ENCODE peak calls at places on chromosomes 7 and 10, in seven cellular contexts. J, R, O, Y, V, A and L are unnamed samples.

GRCh38 chr7:151888079-151888673 is 11.3 kb upstream of the PRKAG2 start:
- DNase-seq in O (peak), Y (no peak), V (no peak), A (no peak), R (no peak), J (no peak), L (peak)

GRCh38 chr10:43055991-43056567 is 20.8 kb upstream of the RET start:
- DNase-seq in R (no peak), Y (peak), J (no peak), O (peak), A (no peak), V (no peak), L (peak)

GRCh38 chr7:85688712-85689111 is 501.9 kb upstream of the SEMA3D start:
- DNase-seq in A (no peak), Y (no peak), R (no peak), O (no peak), V (no peak), J (no peak), L (no peak)

GRCh38 chr10:72333111-72334012 is 21.4 kb downstream of the DNAJB12 start:
- DNase-seq in O (no peak), J (no peak), A (no peak), Y (no peak), R (no peak), V (no peak), L (no peak)

GRCh38 chr7:116834815-116835533 is 27.4 kb upstream of the CAPZA2 start:
- DNase-seq in V (no peak), Y (peak), O (no peak), J (peak), A (no peak), R (no peak), L (no peak)

GRCh38 chr10:86960003-86960862 is 1.8 kb downstream of the SNCG start:
- DNase-seq in O (no peak), V (peak), J (no peak), R (no peak), A (peak), Y (peak), L (peak)

GRCh38 chr10:24920907-24921881 is 31.2 kb downstream of the PRTFDC1 start:
- DNase-seq in A (peak), J (peak), O (no peak), R (no peak), Y (peak), V (peak), L (peak)

GRCh38 chr10:3046941-3047621 is 20.3 kb upstream of the PFKP start:
- DNase-seq in V (no peak), O (no peak), A (no peak), J (no peak), R (no peak), Y (no peak), L (no peak)

GRCh38 chr10:103184615-103185014 is 8.5 kb downstream of the NT5C2 start:
- DNase-seq in A (no peak), J (no peak), O (no peak), V (no peak), Y (no peak), R (no peak), L (no peak)

GRCh38 chr10:110010076-110011069 is 2.6 kb downstream of the ADD3 start:
- DNase-seq in R (no peak), V (peak), J (no peak), Y (no peak), A (no peak), O (no peak), L (no peak)

GRCh38 chr7:111528331-111528730 is 34.0 kb downstream of the IMMP2L start:
- DNase-seq in Y (no peak), O (no peak), V (peak), J (no peak), R (no peak), A (no peak), L (no peak)

GRCh38 chr10:86265236-86265876 is 101.2 kb downstream of the GRID1 start:
- DNase-seq in O (peak), A (no peak), V (no peak), R (no peak), Y (no peak), J (no peak), L (no peak)

GRCh38 chr10:132192991-132193670 is 6.4 kb downstream of the DPYSL4 start:
- DNase-seq in A (peak), O (no peak), Y (no peak), R (no peak), V (no peak), J (no peak), L (no peak)

GRCh38 chr7:97973206-97973658 is 16.8 kb downstream of the OCM2 start:
- DNase-seq in Y (no peak), R (no peak), A (no peak), V (no peak), J (peak), O (no peak), L (no peak)

GRCh38 chr7:76191783-76192240 is 9.9 kb upstream of the SRRM3 start:
- DNase-seq in O (no peak), A (no peak), J (no peak), V (no peak), R (no peak), Y (no peak), L (no peak)

GRCh38 chr7:130147710-130148325 is 57.4 kb downstream of the TMEM209 start:
- DNase-seq in A (no peak), V (no peak), Y (no peak), R (no peak), O (no peak), J (no peak), L (no peak)

GRCh38 chr7:95398155-95398940 is 2.2 kb upstream of the PON3 start:
- DNase-seq in V (no peak), O (no peak), J (no peak), Y (no peak), A (no peak), R (no peak), L (no peak)

GRCh38 chr7:46776790-46777189 is 805.1 kb downstream of the TNS3 start:
- DNase-seq in Y (no peak), V (no peak), A (no peak), R (no peak), J (no peak), O (no peak), L (no peak)

GRCh38 chr10:97388152-97388551 is 13.0 kb downstream of the RRP12 start:
- DNase-seq in A (no peak), V (no peak), J (no peak), R (no peak), O (no peak), Y (no peak), L (no peak)

GRCh38 chr10:59995862-59996261 is 89.5 kb upstream of the CCDC6 start:
- DNase-seq in Y (no peak), J (no peak), V (no peak), R (no peak), O (no peak), A (no peak), L (no peak)

GRCh38 chr10:127405221-127405620 is 143.9 kb upstream of the NPS start:
- DNase-seq in A (no peak), O (no peak), V (no peak), J (no peak), R (no peak), Y (no peak), L (no peak)

GRCh38 chr7:14144538-14144937 is 155.1 kb upstream of the ETV1 start:
- DNase-seq in O (no peak), Y (no peak), J (no peak), A (no peak), R (no peak), V (no peak), L (no peak)

GRCh38 chr7:80499350-80499955 is 12.4 kb downstream of the GNAT3 start:
- DNase-seq in J (no peak), Y (no peak), R (no peak), O (peak), V (no peak), A (peak), L (peak)

GRCh38 chr10:93469454-93469853 is 12.7 kb downstream of the MYOF start:
- DNase-seq in V (no peak), O (peak), Y (no peak), A (no peak), J (no peak), R (no peak), L (no peak)

GRCh38 chr10:93465806-93466675 is 16.1 kb downstream of the MYOF start:
- DNase-seq in A (peak), Y (peak), J (peak), V (no peak), O (peak), R (peak), L (peak)

GRCh38 chr10:93464826-93465388 is 17.2 kb downstream of the MYOF start:
- DNase-seq in Y (no peak), O (no peak), J (no peak), V (no peak), A (no peak), R (no peak), L (no peak)

GRCh38 chr10:93471110-93471651 is 11.0 kb downstream of the MYOF start:
- DNase-seq in A (no peak), V (no peak), Y (no peak), J (peak), R (no peak), O (peak), L (no peak)

GRCh38 chr10:93468532-93469213 is 13.5 kb downstream of the MYOF start:
- DNase-seq in O (no peak), J (peak), V (no peak), R (no peak), A (no peak), Y (no peak), L (no peak)
- H3K27ac ChIP-seq in O (peak), J (peak), V (no peak), R (peak), A (peak), Y (peak), L (no peak)

GRCh38 chr10:5288359-5288758 is 76.4 kb upstream of the UCN3 start:
- DNase-seq in A (no peak), O (no peak), V (no peak), R (no peak), Y (no peak), J (no peak), L (no peak)

GRCh38 chr10:5292196-5292735 is 72.5 kb upstream of the UCN3 start:
- DNase-seq in Y (no peak), V (no peak), A (no peak), O (no peak), R (no peak), J (no peak), L (no peak)

GRCh38 chr10:5293691-5294550 is 70.8 kb upstream of the UCN3 start:
- DNase-seq in V (no peak), O (no peak), J (peak), R (peak), A (no peak), Y (peak), L (no peak)

GRCh38 chr10:5297466-5297865 is 67.3 kb upstream of the UCN3 start:
- DNase-seq in V (no peak), R (no peak), A (peak), O (peak), Y (no peak), J (no peak), L (no peak)

DNA sequence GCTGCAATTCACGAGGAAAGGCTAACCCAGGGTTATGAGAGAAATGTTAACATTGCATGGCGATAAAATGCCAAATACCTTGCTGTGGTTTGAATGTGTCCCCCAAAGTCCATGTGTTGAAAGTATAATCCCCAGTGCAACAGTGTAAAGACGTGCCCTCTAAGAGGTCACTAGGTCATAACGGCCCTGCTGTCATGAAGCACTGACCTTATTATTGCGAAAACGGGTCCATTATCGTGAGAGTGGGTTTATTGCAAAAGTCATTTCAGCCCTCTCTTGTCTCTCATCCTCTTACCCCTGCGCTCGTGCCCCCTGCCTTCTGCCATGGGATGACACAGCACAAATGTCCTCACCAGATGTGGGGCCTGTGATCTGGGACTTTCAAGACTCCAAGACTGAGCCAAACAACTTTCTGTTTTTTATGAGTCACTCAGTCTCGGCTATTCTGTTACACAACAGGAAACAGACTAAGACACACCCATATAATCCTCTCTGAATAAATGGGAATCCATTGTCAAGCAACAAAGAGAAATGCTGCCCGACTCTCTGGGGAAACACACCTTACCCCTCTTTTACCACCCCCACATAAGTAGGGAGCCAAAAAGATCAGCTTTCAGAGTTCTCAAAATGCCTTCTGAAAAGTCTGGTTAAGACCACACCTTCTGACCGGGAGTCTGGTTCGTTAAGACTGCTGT is 73.1 kb upstream of the UCN3 start:
- DNase-seq in O (peak), R (no peak), V (no peak), A (peak), J (peak), Y (peak), L (no peak)
- TF ChIP-seq EP300 in O (no peak), R (no peak), V (no peak), A (no peak), J (peak), Y (no peak), L (no peak)

GRCh38 chr10:16941067-16941466 is 123.8 kb upstream of the RSU1 start:
- DNase-seq in J (no peak), R (no peak), V (no peak), Y (no peak), A (no peak), O (no peak), L (no peak)
- H3K27ac ChIP-seq in J (no peak), R (no peak), V (no peak), Y (no peak), A (no peak), O (no peak), L (no peak)

DNA sequence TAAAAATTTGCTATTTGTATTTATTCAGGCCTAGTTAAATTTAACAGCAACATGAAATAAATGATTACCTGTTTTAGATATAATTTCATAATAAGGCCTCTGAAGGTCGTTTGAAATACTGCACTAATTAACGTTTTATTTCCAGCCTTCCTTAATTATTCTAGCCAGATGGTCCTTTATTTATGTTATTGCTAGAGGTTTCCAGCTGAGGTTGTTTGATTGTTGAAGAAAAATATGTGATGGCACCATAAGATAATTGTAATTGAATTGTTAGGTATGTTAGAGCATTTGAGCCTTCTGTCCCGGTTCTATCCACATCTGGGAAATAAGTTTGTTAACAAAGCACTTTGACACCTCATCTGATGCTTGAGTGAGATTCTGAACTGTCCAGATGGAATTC is 556.1 kb downstream of the ATRNL1 start:
- DNase-seq in V (no peak), A (no peak), O (no peak), Y (no peak), J (no peak), R (no peak), L (no peak)
- TF ChIP-seq EP300 in V (no peak), A (no peak), O (no peak), Y (no peak), J (no peak), R (no peak), L (no peak)

GRCh38 chr7:106139253-106140251 is 27.4 kb upstream of the SYPL1 start:
- DNase-seq in J (no peak), A (no peak), R (no peak), Y (peak), O (peak), V (no peak), L (no peak)
- H3K27ac ChIP-seq in J (no peak), A (no peak), R (peak), Y (peak), O (peak), V (no peak), L (no peak)

GRCh38 chr7:8391353-8392062 is 41.9 kb upstream of the NXPH1 start:
- DNase-seq in V (peak), Y (no peak), O (no peak), J (no peak), A (no peak), R (no peak), L (no peak)
- TF ChIP-seq EP300 in V (no peak), Y (no peak), O (no peak), J (no peak), A (no peak), R (no peak), L (no peak)